ENCODE peak calls at places on chromosome 20, in five cellular contexts. R is HCT116, P is endothelial cell of umbilical vein, S is SK-N-SH, F is HL-60. H is an unnamed sample.

GRCh38 chr20:13874269-13875158 is 89.7 kb downstream of the NDUFAF5 start:
- DNase-seq in F (no peak), P (no peak), S (no peak), R (no peak), H (no peak)

GRCh38 chr20:13492001-13492480 is 146.7 kb downstream of the TASP1 start:
- DNase-seq in R (no peak), S (no peak), P (no peak), F (no peak), H (no peak)

GRCh38 chr20:51666126-51666525 is 102.1 kb downstream of the ATP9A start:
- DNase-seq in S (no peak), P (no peak), F (no peak), R (no peak), H (no peak)

GRCh38 chr20:57148266-57148665 is 118.2 kb downstream of the BMP7 start:
- DNase-seq in P (no peak), S (no peak), F (no peak), R (no peak), H (no peak)

GRCh38 chr20:43870484-43870883 is 44.2 kb upstream of the TOX2 start:
- DNase-seq in R (no peak), S (no peak), P (no peak), F (no peak), H (no peak)

GRCh38 chr20:20161611-20162010 is 109.3 kb downstream of the CFAP61 start:
- DNase-seq in S (no peak), R (no peak), F (no peak), P (no peak), H (no peak)

GRCh38 chr20:47878601-47879004 is 93.3 kb upstream of the SULF2 start:
- DNase-seq in P (peak; percentile 89), F (no peak), S (no peak), R (no peak), H (no peak)

GRCh38 chr20:13158339-13158738 is 62.7 kb upstream of the ISM1 start:
- DNase-seq in P (peak; percentile 5), F (no peak), R (no peak), S (no peak), H (no peak)

GRCh38 chr20:51446656-51447055 is 95.9 kb downstream of the NFATC2 start:
- DNase-seq in F (no peak), R (peak; percentile 77), P (peak; percentile 92), S (peak; percentile 42), H (peak; percentile 36)

GRCh38 chr20:3262566-3262965 is 23.6 kb upstream of the SLC4A11 start:
- DNase-seq in P (no peak), R (no peak), S (no peak), F (no peak), H (no peak)

DNA sequence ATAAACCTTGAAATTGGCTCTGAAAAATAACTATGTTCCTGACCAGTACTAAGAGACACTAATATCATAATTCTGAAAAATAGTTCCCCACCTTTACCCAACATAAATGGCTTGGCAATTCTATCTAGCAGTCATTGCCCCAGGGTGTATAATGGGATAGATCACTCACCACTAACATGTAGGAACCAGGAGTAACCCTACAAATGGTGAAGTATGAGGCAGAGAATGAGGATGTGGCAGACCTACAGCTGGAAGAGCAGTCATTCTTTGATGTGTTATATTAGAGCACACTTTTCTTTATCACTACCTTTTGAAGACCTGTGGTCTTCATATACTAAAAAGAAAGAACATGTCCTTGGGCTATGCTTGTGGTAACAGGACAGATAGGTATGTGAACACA is 136.5 kb upstream of the SYNDIG1 start:
- DNase-seq in R (no peak), F (no peak), S (no peak), P (no peak), H (no peak)
- TF ChIP-seq POLR2AphosphoS5 in R (no peak), F (no peak), S (no peak), P (no peak), H (no peak)

DNA sequence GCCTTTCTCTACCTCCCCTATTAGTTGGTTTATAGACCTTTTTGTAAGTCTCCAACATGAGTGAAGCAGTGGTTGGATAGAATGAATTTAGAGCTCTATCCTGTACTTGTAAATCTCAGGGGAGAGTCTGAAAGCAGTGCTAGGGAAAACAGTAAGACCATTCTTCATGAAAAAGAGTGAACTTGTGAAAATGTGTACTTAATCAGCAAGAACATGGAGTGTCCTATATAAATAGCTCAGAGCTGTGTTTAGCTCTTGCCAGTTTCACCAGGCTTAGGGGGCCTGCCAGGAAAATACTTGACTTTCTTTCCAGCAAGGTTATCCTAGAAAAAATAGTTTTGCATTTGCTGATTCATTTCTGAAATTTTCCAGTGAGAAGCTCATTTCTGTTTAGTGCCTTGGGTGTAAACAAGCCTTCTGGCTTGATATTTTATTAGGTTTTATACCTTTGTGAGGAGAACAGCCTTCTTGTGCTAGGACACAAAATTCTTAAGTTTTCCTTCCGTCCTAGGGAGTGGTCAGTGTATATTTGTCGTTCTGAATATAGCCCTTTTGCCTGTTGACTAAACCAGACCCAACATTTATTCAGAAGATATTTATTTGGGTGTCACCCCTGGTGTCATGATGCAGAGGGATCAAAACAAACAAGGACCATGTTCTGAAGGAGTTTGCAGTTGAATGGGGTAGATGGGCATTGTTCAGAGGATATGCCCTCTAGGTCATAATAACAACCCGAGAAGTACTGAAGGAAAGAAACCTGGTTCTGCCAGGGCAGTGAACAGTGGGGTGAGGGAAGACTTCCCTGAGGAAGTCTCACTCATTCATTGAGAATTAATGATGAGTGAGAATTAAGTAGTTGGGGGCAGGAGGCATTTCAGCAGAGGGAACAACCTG is 7.6 kb downstream of the ARFGEF2 start:
- DNase-seq in P (peak; percentile 91), R (no peak), S (no peak), F (no peak), H (no peak)
- H3K27ac ChIP-seq in P (peak overlapping the region; percentile 92), R (no peak overlapping the region), S (no peak overlapping the region), F (no peak overlapping the region), H (peak overlapping the region; percentile 83)

DNA sequence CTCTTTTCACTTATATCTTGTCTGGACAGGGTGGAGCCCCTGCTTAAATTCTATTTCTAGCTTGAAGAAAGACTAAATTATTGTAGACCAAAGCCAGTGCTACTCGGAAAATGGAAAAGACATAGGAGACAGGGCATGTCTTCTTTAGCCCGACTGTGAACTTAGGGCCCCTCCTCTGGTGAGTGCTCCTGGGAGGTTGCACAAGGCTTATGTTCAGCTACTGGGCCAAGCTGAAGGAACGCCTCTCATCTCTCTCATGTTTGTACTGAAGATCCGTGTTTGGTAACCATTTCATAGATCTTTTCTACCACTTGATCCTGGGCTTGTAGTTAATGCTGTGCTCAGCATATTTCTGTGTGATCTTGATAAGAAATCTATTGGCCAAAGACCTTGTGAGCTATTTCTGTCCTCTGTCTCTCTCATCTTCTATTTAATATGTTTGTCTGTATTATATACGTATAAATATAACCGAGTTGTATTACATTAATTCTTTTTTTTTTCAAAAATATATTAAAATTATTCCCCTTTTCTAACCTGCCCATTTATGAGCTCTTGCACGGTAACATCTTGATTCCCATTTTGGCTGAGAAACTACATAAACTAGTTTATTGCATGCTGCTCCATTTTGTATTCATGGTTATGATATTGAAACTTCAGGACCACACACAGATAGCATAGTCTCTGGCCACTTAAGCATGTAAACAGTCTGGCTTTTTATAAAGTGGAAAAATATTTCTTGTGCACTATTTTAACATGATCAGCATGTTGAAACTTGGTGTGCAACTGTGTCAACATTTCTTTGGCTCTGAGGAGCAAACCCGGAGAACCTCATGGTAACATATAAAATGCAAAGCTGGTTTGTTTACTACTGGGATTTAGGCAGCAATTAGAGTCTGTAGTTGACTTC is 70.5 kb downstream of the SLX4IP start:
- DNase-seq in P (no peak), F (peak; percentile 68), R (no peak), S (no peak), H (peak; percentile 38)
- TF ChIP-seq POLR2AphosphoS5 in P (no peak), F (peak; percentile 22), R (no peak), S (no peak), H (peak; percentile 24)

DNA sequence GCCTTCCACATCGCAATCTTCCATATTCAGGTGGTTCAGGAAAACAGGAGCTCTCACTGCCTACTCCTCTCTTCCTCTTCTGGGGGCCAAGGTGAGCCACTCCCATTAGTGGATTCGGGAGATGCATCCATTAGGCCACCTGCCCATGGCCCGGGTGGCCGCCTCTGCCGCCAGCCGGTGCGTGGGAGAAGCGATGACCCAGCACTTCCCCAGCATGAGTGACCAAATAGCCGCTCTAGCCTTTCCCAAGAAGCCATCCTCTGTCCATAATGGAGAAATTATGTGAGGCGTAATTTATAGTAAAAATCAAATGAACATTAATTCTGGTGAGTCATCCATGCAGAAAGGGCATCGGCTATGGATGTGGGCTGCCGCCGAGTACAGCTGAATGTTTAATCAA is 39.4 kb downstream of the GNAS-AS1 start:
- DNase-seq in S (no peak), R (no peak), P (no peak), F (no peak), H (no peak)
- H3K27ac ChIP-seq in S (no peak overlapping the region), R (no peak overlapping the region), P (no peak overlapping the region), F (no peak overlapping the region), H (no peak overlapping the region)

GRCh38 chr20:63967330-63968135 is 2.2 kb downstream of the ZNF512B start:
- DNase-seq in S (no peak), R (no peak), F (no peak), P (no peak), H (peak; percentile 8)
- TF ChIP-seq POLR2AphosphoS5 in S (no peak), R (no peak), F (no peak), P (no peak), H (no peak)

DNA sequence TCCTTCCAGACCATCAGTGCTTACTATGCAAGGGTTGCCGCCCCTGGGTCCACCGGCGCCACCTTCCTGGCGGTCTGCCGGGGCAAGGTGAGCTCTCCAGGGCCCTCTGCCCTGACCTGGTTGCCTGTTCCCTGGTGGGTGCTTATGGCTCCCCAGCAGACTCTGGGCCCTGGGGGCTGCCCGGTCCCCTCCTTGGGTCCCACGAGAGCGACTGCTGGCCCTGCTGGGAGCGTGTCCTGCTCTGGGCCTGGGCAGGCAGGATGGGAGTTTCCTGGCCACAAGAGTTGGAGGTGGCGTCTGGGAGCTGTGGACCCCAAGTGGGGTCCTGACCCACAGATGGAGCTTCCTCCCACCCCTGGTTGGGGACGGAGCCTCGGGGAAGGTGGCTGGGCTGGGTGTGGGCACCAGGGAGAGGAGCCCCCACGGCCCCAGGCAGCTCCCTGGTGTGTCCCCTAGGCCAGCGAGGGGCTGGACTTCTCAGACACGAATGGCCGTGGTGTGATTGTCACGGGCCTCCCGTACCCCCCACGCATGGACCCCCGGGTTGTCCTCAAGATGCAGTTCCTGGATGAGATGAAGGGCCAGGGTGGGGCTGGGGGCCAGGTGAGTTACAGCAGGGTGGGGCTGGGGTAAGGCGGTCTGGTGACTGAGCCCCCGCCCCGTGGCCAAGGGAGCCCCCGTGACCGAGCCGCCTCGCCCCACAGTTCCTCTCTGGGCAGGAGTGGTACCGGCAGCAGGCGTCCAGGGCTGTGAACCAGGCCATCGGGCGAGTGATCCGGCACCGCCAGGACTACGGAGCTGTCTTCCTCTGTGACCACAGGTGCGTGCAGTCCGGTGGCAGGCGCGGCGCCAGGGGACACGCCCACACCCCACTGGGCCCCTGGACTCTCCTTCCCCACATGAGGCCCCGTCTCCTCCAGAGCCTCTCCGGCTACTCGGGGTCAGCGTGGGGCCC is 7.1 kb upstream of the TNFRSF6B start:
- DNase-seq in F (no peak), S (no peak), P (no peak), R (no peak), H (no peak)
- H3K27ac ChIP-seq in F (no peak overlapping the region), S (no peak overlapping the region), P (no peak overlapping the region), R (peak overlapping the region; percentile 100), H (no peak overlapping the region)

GRCh38 chr20:36573103-36573797 is at the start of gene TGIF2:
- DNase-seq in P (peak; percentile 84), F (peak; percentile 55), S (peak; percentile 96), R (peak; percentile 34), H (peak; percentile 87)
- TF ChIP-seq POLR2AphosphoS5 in P (peak; percentile 84), F (no peak), S (peak; percentile 37), R (peak; percentile 35), H (peak; percentile 27)

H was measured in transverse colon.